ENCODE peak calls at places on chromosomes 13 and 19, in four cellular contexts. P is fibroblast of pulmonary artery; A is activated naive CD4-positive, alpha-beta T cell; L is BJ. R is an unnamed sample.

GRCh38 chr13:39887424-39887823 is 232.0 kb downstream of the COG6 start:
- DNase-seq in A (no peak), P (no peak), L (peak), R (no peak)

GRCh38 chr13:37954191-37954590 is 84.6 kb upstream of the TRPC4 start:
- DNase-seq in L (no peak), P (no peak), A (no peak), R (no peak)

GRCh38 chr19:2495130-2495641 is 19.3 kb downstream of the GADD45B start:
- DNase-seq in L (no peak), A (no peak), P (peak), R (peak)

GRCh38 chr13:43205421-43205820 is 182.0 kb downstream of the DNAJC15 start:
- DNase-seq in A (no peak), L (no peak), P (no peak), R (no peak)

GRCh38 chr13:45361596-45362206 is 20.7 kb upstream of the TPT1 start:
- DNase-seq in L (no peak), A (no peak), P (peak), R (no peak)

GRCh38 chr19:2412449-2412848 is 14.9 kb downstream of the TIMM13 start:
- DNase-seq in P (no peak), L (no peak), A (no peak), R (no peak)

GRCh38 chr19:42255766-42256750 is 1.1 kb upstream of the ERF start:
- DNase-seq in A (no peak), L (no peak), P (peak), R (no peak)

GRCh38 chr19:42396542-42397314 is 6.6 kb upstream of the CNFN start:
- DNase-seq in L (peak), A (peak), P (peak), R (peak)

GRCh38 chr13:49308977-49309408 is 61.3 kb downstream of the CDADC1 start:
- DNase-seq in L (no peak), A (no peak), P (no peak), R (no peak)

GRCh38 chr13:109644069-109644750 is 142.2 kb downstream of the IRS2 start:
- DNase-seq in L (no peak), P (no peak), A (no peak), R (no peak)

GRCh38 chr19:1082928-1083816 is 12.0 kb downstream of the POLR2E start:
- DNase-seq in P (no peak), L (no peak), A (no peak), R (no peak)

GRCh38 chr13:99376132-99376531 is 68.9 kb upstream of the GPR183 start:
- DNase-seq in P (no peak), L (no peak), A (no peak), R (no peak)

GRCh38 chr19:4352701-4353121 is 9.3 kb downstream of the MPND start:
- DNase-seq in L (no peak), P (peak), A (peak), R (no peak)

GRCh38 chr19:43605875-43606568 is 5.9 kb upstream of the SRRM5 start:
- DNase-seq in A (no peak), L (no peak), P (no peak), R (no peak)

GRCh38 chr13:53001444-53001843 is 27.2 kb upstream of the OLFM4 start:
- DNase-seq in P (no peak), L (no peak), A (no peak), R (no peak)

GRCh38 chr19:57664269-57665127 is 4.2 kb upstream of the ZSCAN4 start:
- DNase-seq in A (no peak), P (peak), L (peak), R (no peak)

GRCh38 chr13:53060840-53061485 is 32.4 kb downstream of the OLFM4 start:
- DNase-seq in L (no peak), A (no peak), P (no peak), R (no peak)

GRCh38 chr19:13843104-13843921 is 33.6 kb upstream of the NANOS3 start:
- DNase-seq in L (no peak), P (peak), A (no peak), R (no peak)

GRCh38 chr19:33245948-33246728 is 20.5 kb upstream of the SLC7A10 start:
- DNase-seq in P (peak), L (no peak), A (no peak), R (no peak)

GRCh38 chr19:30587869-30588268 is 215.7 kb downstream of the ZNF536 start:
- DNase-seq in A (no peak), P (no peak), L (no peak), R (no peak)

GRCh38 chr19:58182577-58182988 is 278 bp upstream of the ZNF274 start:
- DNase-seq in A (peak), L (no peak), P (no peak), R (no peak)

GRCh38 chr13:36819064-36819810 is at the start of gene RFXAP:
- DNase-seq in A (peak), P (peak), L (peak), R (peak)

GRCh38 chr13:77138813-77139212 is 111.9 kb upstream of the FBXL3 start:
- DNase-seq in L (no peak), A (no peak), P (no peak), R (no peak)

GRCh38 chr19:4780860-4781259 is 10.7 kb upstream of the FEM1A start:
- DNase-seq in L (no peak), A (no peak), P (no peak), R (no peak)

R was measured in retinal pigment epithelial cell.